ENCODE peak calls at places on chromosomes 5 and 9, in nine cellular contexts. I, T, F, K, Q, P, B, S and R are unnamed samples.

GRCh38 chr5:143196601-143197259 is 206.8 kb downstream of the NR3C1 start:
- DNase-seq in T (no peak), Q (no peak), K (no peak), S (no peak), P (no peak), B (no peak), I (no peak), F (no peak), R (no peak)

GRCh38 chr9:126625329-126626116 is 11.8 kb downstream of the LMX1B start:
- DNase-seq in T (no peak), B (no peak), I (no peak), S (no peak), K (no peak), Q (no peak), F (no peak), P (no peak), R (no peak)

GRCh38 chr9:73183917-73184861 is 32.5 kb downstream of the ANXA1 start:
- DNase-seq in F (no peak), T (peak; percentile 72), Q (peak; percentile 63), I (no peak), B (no peak), S (no peak), K (no peak), P (peak; percentile 58), R (no peak)

GRCh38 chr5:141149812-141150211 is at the start of gene PCDHB6:
- DNase-seq in P (peak; percentile 1), Q (peak; percentile 13), T (peak; percentile 3), S (no peak), I (no peak), K (peak; percentile 66), B (no peak), F (no peak), R (no peak)

GRCh38 chr5:71782771-71783770 is 64.0 kb downstream of the CARTPT start:
- DNase-seq in P (peak; percentile 75), T (peak; percentile 85), B (peak; percentile 14), I (peak; percentile 91), S (peak; percentile 81), Q (peak; percentile 56), F (peak; percentile 81), K (peak; percentile 87), R (peak; percentile 71)

GRCh38 chr9:12774861-12775367 is at the start of gene LURAP1L:
- DNase-seq in K (peak; percentile 43), F (peak; percentile 78), T (peak; percentile 83), B (no peak), Q (peak; percentile 78), S (peak; percentile 61), I (peak; percentile 80), P (peak; percentile 91), R (no peak)

GRCh38 chr5:74201334-74202081 is 439.0 kb downstream of the ENC1 start:
- DNase-seq in I (peak; percentile 69), K (peak; percentile 72), P (peak; percentile 47), B (no peak), Q (peak; percentile 69), T (peak; percentile 23), F (peak; percentile 72), S (peak; percentile 42), R (no peak)

GRCh38 chr5:137778772-137779564 is 24.8 kb upstream of the HNRNPA0 start:
- DNase-seq in I (no peak), Q (peak; percentile 37), F (peak; percentile 50), T (peak; percentile 69), P (peak; percentile 49), B (no peak), S (no peak), K (no peak), R (no peak)

GRCh38 chr9:114850871-114851270 is 45.0 kb upstream of the TNFSF15 start:
- DNase-seq in F (peak; percentile 37), K (no peak), I (no peak), S (no peak), B (no peak), T (peak; percentile 9), Q (no peak), P (no peak), R (no peak)

GRCh38 chr5:32545102-32545847 is 40.1 kb upstream of the SUB1 start:
- DNase-seq in Q (no peak), S (no peak), I (no peak), K (no peak), B (no peak), T (no peak), P (no peak), F (no peak), R (no peak)

DNA sequence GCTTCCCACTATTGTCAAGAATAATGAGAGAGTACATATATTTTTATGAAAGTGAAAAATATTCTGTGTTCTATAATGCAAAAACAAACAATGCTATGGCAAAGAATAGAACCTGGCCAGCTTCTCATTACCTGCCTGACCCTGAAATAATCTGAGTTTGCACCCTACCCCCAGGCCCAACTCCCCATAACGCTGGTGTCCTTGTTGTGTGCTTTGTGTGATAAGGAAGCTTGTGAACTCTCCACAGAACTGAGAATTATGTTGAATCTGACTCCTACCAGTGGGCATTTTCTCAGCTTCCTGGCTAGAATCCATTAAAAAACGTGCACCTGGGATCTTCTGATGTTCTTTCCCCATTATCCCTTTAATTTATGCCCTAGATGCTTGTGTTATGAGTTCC is 178.0 kb upstream of the GNA14 start:
- DNase-seq in B (no peak), F (no peak), K (no peak), S (no peak), I (no peak), T (no peak), P (no peak), Q (no peak), R (no peak)
- TF ChIP-seq CTCF in B (no peak), F (no peak), K (no peak), S (no peak), I (no peak), T (no peak), P (no peak), Q (no peak), R (no peak)

DNA sequence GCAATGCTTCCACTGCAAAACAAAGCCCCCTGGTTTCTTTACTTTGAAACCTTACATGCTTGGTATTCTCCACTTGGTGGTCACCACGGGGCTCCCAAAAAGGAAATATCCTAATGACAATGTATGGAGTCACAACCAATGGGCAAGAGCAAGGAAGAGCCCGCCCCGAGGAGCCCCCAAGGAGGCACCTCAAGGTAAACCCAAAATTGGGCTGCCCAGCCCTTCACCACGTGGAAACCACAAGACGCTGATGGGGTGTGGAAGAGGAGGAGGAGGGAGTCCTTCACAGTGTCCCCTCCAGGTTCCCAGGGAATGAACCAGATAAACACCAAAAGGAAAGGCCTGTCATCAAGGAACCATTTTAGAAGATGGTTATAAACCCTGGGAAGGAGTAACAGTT is 3.8 kb downstream of the ROR2 start:
- DNase-seq in Q (no peak), F (no peak), I (no peak), P (no peak), K (no peak), B (no peak), S (no peak), T (no peak), R (no peak)
- H3K4me3 ChIP-seq in Q (no peak overlapping the region), F (no peak overlapping the region), I (no peak overlapping the region), P (no peak overlapping the region), K (no peak overlapping the region), B (no peak overlapping the region), S (no peak overlapping the region), T (no peak overlapping the region), R (no peak overlapping the region)

GRCh38 chr5:139268364-139269202 is 25.0 kb upstream of the MATR3 start:
- DNase-seq in B (no peak), Q (no peak), I (no peak), S (no peak), K (no peak), F (no peak), P (no peak), T (no peak), R (no peak)
- TF ChIP-seq CTCF in B (no peak), Q (no peak), I (no peak), S (peak; percentile 49), K (no peak), F (no peak), P (peak; percentile 29), T (peak; percentile 3), R (no peak)

GRCh38 chr5:103938151-103938671 is 375.6 kb upstream of the NUDT12 start:
- DNase-seq in S (no peak), F (no peak), K (no peak), P (no peak), I (no peak), Q (no peak), B (no peak), T (no peak), R (no peak)
- H3K4me3 ChIP-seq in S (no peak overlapping the region), F (no peak overlapping the region), K (no peak overlapping the region), P (no peak overlapping the region), I (no peak overlapping the region), Q (no peak overlapping the region), B (no peak overlapping the region), T (no peak overlapping the region), R (no peak overlapping the region)

GRCh38 chr5:145887217-145887616 is 14.4 kb upstream of the GRXCR2 start:
- DNase-seq in I (no peak), T (no peak), B (no peak), Q (peak; percentile 9), F (no peak), K (no peak), P (no peak), S (no peak), R (no peak)
- TF ChIP-seq CTCF in I (no peak), T (no peak), B (no peak), Q (no peak), F (no peak), K (no peak), P (no peak), S (peak; percentile 31), R (no peak)

DNA sequence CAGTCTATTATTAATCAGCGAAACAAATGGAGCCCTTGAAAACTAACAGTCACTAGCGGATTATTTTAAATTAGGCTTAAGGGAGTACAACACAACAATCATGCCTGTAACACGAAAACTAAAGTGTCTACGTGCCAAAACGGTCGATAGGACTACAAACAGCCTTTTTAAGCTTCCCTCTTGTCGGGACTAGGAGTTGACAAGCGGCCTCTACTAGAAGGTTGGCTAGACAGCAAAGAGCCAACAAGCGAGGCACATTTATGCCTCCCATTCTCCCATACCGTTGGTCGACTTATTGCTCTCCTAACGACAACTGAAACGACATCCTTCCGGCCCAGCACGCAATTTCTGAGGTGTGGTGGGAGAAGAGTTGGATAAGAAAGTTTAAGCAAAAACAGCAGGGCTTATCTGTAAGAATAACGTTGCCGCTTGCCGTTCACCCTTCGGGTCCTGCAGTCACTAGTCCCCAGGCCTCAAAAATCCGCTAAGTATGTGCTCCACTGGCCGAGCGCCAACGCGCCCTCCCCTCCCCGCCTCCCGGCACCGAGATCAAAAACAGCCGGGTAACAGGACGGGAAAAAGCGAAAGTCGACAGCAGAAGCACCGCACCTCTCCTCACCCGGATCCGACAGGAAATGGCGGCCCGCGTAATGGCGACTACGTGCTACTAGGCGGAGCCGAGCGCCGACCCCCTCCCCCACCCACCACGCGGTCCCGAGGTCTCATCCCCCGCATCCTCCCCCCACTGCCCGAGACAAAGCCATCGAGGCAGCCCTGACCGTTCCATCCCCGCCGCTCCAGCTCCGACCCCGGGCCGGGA is 813 bp downstream of the HNRNPK start:
- DNase-seq in K (peak; percentile 94), F (peak; percentile 75), Q (peak; percentile 55), T (peak; percentile 89), P (peak; percentile 81), I (peak; percentile 89), B (peak; percentile 84), S (peak; percentile 73), R (peak; percentile 92)
- H3K4me3 ChIP-seq in K (peak overlapping the region; percentile 98), F (peak overlapping the region; percentile 72), Q (peak overlapping the region; percentile 86), T (peak overlapping the region; percentile 95), P (peak overlapping the region; percentile 55), I (peak overlapping the region; percentile 90), B (peak overlapping the region; percentile 100), S (peak overlapping the region; percentile 99), R (peak overlapping the region; percentile 86)